ENCODE peak calls at places on chromosomes 7 and 10, in seven cellular contexts. B is activated CD4-positive, alpha-beta T cell treated with anti-CD3 and anti-CD28 coated beads for 1 hour; R is glutamatergic neuron; O is substantia nigra; K is stimulated activated CD4-positive, alpha-beta T cell treated with anti-CD3 and anti-CD28 coated beads, Interleukin-12 subunit alpha, Interleukin-12 subunit beta, amount 100 ng/mL, for 24 hours; X is myocyte; T is pancreas. H is an unnamed sample.

GRCh38 chr10:121580276-121581116 is 17.7 kb downstream of the FGFR2 start:
- DNase-seq in B (no peak), T (no peak), O (no peak), R (peak; percentile 63), X (no peak), K (no peak), H (no peak)

GRCh38 chr7:121752706-121753105 is 120.3 kb upstream of the PTPRZ1 start:
- DNase-seq in O (no peak), K (no peak), X (peak; percentile 29), T (no peak), R (no peak), B (no peak), H (no peak)

GRCh38 chr7:93232673-93233018 is 480 bp downstream of the VPS50 start:
- DNase-seq in K (no peak), R (no peak), B (no peak), X (no peak), O (no peak), T (no peak), H (no peak)

GRCh38 chr7:131443496-131443895 is 112.9 kb downstream of the PODXL start:
- DNase-seq in K (no peak), B (no peak), O (no peak), T (no peak), R (no peak), X (no peak), H (no peak)

GRCh38 chr7:1025747-1026581 is 18.4 kb upstream of the GPR146 start:
- DNase-seq in K (no peak), B (no peak), X (no peak), R (no peak), T (peak; percentile 97), O (no peak), H (no peak)

GRCh38 chr10:132539894-132540293 is 2.3 kb downstream of the INPP5A start:
- DNase-seq in R (no peak), B (no peak), O (no peak), X (peak; percentile 50), T (no peak), K (no peak), H (no peak)

GRCh38 chr7:8564296-8564695 is 130.9 kb downstream of the NXPH1 start:
- DNase-seq in R (no peak), B (no peak), T (no peak), O (no peak), X (no peak), K (no peak), H (no peak)

GRCh38 chr10:123642293-123642692 is 23.9 kb upstream of the GPR26 start:
- DNase-seq in T (no peak), R (no peak), B (no peak), O (peak; percentile 17), K (no peak), X (no peak), H (no peak)

GRCh38 chr7:78134256-78134655 is 335.7 kb downstream of the PHTF2 start:
- DNase-seq in R (no peak), B (no peak), T (no peak), O (no peak), X (peak; percentile 78), K (no peak), H (no peak)

GRCh38 chr7:90384433-90384832 is 18.8 kb upstream of the CLDN12 start:
- DNase-seq in O (no peak), K (no peak), R (no peak), X (no peak), T (no peak), B (no peak), H (no peak)

GRCh38 chr10:31124852-31125251 is 93.2 kb upstream of the ZNF438 start:
- DNase-seq in R (no peak), O (no peak), B (no peak), T (no peak), X (no peak), K (no peak), H (no peak)